ENCODE peak calls at places on chromosomes 12 and 14, in seven cellular contexts. I is nephron progenitor cell, R is uterus, G is fibroblast of mammary gland, U is NCI-H1092, Y is GDM1, W is DMS79 treated with DMSO at 0.1 percent for 48 hours. T is an unnamed sample.
A peak's percentile ranks its signal among the peaks of the same experiment; 100 is the strongest.

GRCh38 chr14:92425101-92425500 is 88.5 kb upstream of the RIN3 start:
- DNase-seq in W (no peak), I (no peak), R (no peak), Y (no peak), U (no peak), G (peak; percentile 79), T (no peak)

GRCh38 chr12:111597731-111598636 is 1.1 kb downstream of the ATXN2 start:
- DNase-seq in I (peak; percentile 66), W (peak; percentile 53), G (no peak), U (peak; percentile 2), R (peak; percentile 59), Y (peak; percentile 13), T (peak; percentile 49)

GRCh38 chr12:64270411-64270810 is 48.3 kb upstream of the KICS2 start:
- DNase-seq in W (peak; percentile 4), G (no peak), Y (no peak), I (no peak), U (no peak), R (no peak), T (no peak)

GRCh38 chr12:42130670-42131402 is 13.8 kb downstream of the GXYLT1 start:
- DNase-seq in W (no peak), Y (no peak), I (no peak), U (no peak), R (peak; percentile 36), G (peak; percentile 77), T (no peak)

GRCh38 chr12:107242189-107242588 is 148.8 kb upstream of the CRY1 start:
- DNase-seq in I (peak; percentile 31), U (no peak), Y (no peak), G (no peak), W (peak; percentile 47), R (no peak), T (no peak)

GRCh38 chr12:129193263-129193871 is 340.1 kb downstream of the GLT1D1 start:
- DNase-seq in W (no peak), G (peak; percentile 5), R (no peak), I (peak; percentile 32), U (no peak), Y (no peak), T (no peak)

GRCh38 chr12:52645120-52645761 is 6.8 kb downstream of the KRT2 start:
- DNase-seq in W (no peak), Y (peak; percentile 39), U (no peak), R (no peak), I (no peak), G (no peak), T (no peak)

GRCh38 chr12:26043139-26044006 is 81.5 kb downstream of the BHLHE41 start:
- DNase-seq in I (no peak), G (no peak), Y (no peak), U (no peak), R (no peak), W (no peak), T (no peak)

GRCh38 chr14:100526632-100527031 is 60.6 kb downstream of the BEGAIN start:
- DNase-seq in U (no peak), W (no peak), I (no peak), G (no peak), R (no peak), Y (no peak), T (peak; percentile 30)

GRCh38 chr14:24741871-24742270 is 107.9 kb upstream of the GZMB start:
- DNase-seq in I (no peak), W (peak; percentile 35), G (peak; percentile 56), Y (no peak), U (no peak), R (no peak), T (no peak)

GRCh38 chr12:122888232-122888752 is 7.6 kb downstream of the VPS37B start:
- DNase-seq in R (no peak), G (peak; percentile 63), U (no peak), Y (peak; percentile 40), W (peak; percentile 97), I (no peak), T (no peak)

GRCh38 chr12:57612711-57613426 is 1.6 kb downstream of the ARHGEF25 start:
- DNase-seq in W (no peak), I (no peak), Y (no peak), R (no peak), U (no peak), G (no peak), T (no peak)

GRCh38 chr12:58757422-58757821 is 162.9 kb downstream of the LRIG3 start:
- DNase-seq in U (no peak), Y (no peak), R (no peak), I (no peak), G (peak; percentile 96), W (no peak), T (no peak)

GRCh38 chr12:29569392-29569791 is 71.9 kb upstream of the OVCH1 start:
- DNase-seq in U (no peak), I (no peak), G (no peak), W (no peak), Y (no peak), R (no peak), T (no peak)

GRCh38 chr12:685388-685787 is 22.1 kb upstream of the NINJ2 start:
- DNase-seq in Y (peak; percentile 53), G (no peak), R (no peak), U (peak; percentile 6), W (no peak), I (no peak), T (no peak)

GRCh38 chr12:42854826-42855225 is 265.3 kb upstream of the PRICKLE1 start:
- DNase-seq in R (no peak), Y (no peak), G (no peak), U (no peak), W (no peak), I (no peak), T (no peak)

GRCh38 chr12:38175538-38175937 is 141.0 kb upstream of the ALG10B start:
- DNase-seq in R (no peak), I (no peak), Y (no peak), G (no peak), W (no peak), U (no peak), T (no peak)

GRCh38 chr12:77761286-77761685 is 69.4 kb upstream of the NAV3 start:
- DNase-seq in R (no peak), G (no peak), W (no peak), Y (no peak), I (no peak), U (no peak), T (no peak)

GRCh38 chr12:121966959-121967358 is 48.6 kb downstream of the CFAP251 start:
- DNase-seq in R (no peak), G (no peak), U (no peak), I (no peak), W (no peak), Y (no peak), T (no peak)

GRCh38 chr14:30005114-30005698 is 77.6 kb upstream of the PRKD1 start:
- DNase-seq in U (peak; percentile 62), W (peak; percentile 96), G (peak; percentile 81), I (no peak), R (no peak), Y (no peak), T (no peak)

GRCh38 chr14:32331227-32331597 is 2.1 kb downstream of the AKAP6 start:
- DNase-seq in I (no peak), U (no peak), Y (no peak), G (no peak), R (no peak), W (no peak), T (no peak)

GRCh38 chr14:81946808-81947798 is 413.4 kb upstream of the SEL1L start:
- DNase-seq in W (peak; percentile 97), U (no peak), G (no peak), I (no peak), Y (no peak), R (no peak), T (no peak)

GRCh38 chr12:132133952-132134652 is 10.0 kb downstream of the DDX51 start:
- DNase-seq in I (no peak), U (peak; percentile 70), R (no peak), W (no peak), G (no peak), Y (no peak), T (no peak)

GRCh38 chr14:64693766-64694165 is 10.5 kb upstream of the PLEKHG3 start:
- DNase-seq in R (no peak), U (peak; percentile 24), I (no peak), W (no peak), G (no peak), Y (no peak), T (no peak)